ENCODE peak calls at places on chromosomes 13 and 19, in ten cellular contexts. C, P, W, F, I, X, D, S, A and B are unnamed samples.

GRCh38 chr13:114339779-114340534 is 25.7 kb downstream of the CHAMP1 start:
- DNase-seq in C (peak; percentile 69), P (no peak), W (no peak), F (peak; percentile 58), I (no peak), X (peak; percentile 63), D (peak; percentile 62), S (peak; percentile 51), A (no peak), B (peak; percentile 36)

GRCh38 chr13:114219406-114219805 is 15.3 kb upstream of the CDC16 start:
- DNase-seq in C (no peak), P (no peak), W (no peak), F (no peak), I (no peak), X (no peak), D (no peak), S (no peak), A (no peak), B (no peak)

GRCh38 chr19:35551091-35551810 is 5.8 kb downstream of the TMEM147 start:
- DNase-seq in C (no peak), P (no peak), W (no peak), F (no peak), I (no peak), X (no peak), D (peak; percentile 97), S (no peak), A (no peak), B (no peak)

GRCh38 chr13:22690756-22691155 is 490.0 kb upstream of the SGCG start:
- DNase-seq in C (no peak), P (no peak), W (no peak), F (no peak), I (no peak), X (no peak), D (no peak), S (no peak), A (no peak), B (no peak)

GRCh38 chr19:48135411-48135810 is 24.8 kb upstream of the PLA2G4C start:
- DNase-seq in C (no peak), P (no peak), W (no peak), F (no peak), I (no peak), X (peak; percentile 24), D (no peak), S (no peak), A (no peak), B (no peak)

GRCh38 chr19:50817941-50818858 is 5.4 kb downstream of the KLK1 start:
- DNase-seq in C (peak; percentile 71), P (peak; percentile 81), W (no peak), F (no peak), I (peak; percentile 19), X (no peak), D (peak; percentile 73), S (peak; percentile 48), A (no peak), B (no peak)

GRCh38 chr13:90232291-90232690 is 1115.2 kb upstream of the MIR17HG start:
- DNase-seq in C (no peak), P (no peak), W (no peak), F (no peak), I (no peak), X (no peak), D (no peak), S (no peak), A (no peak), B (no peak)

GRCh38 chr19:46217476-46217875 is 12.1 kb upstream of the IGFL1 start:
- DNase-seq in C (no peak), P (no peak), W (no peak), F (no peak), I (no peak), X (no peak), D (no peak), S (no peak), A (no peak), B (no peak)

GRCh38 chr19:4376245-4376990 is 23.9 kb downstream of the SH3GL1 start:
- DNase-seq in C (no peak), P (no peak), W (no peak), F (no peak), I (no peak), X (no peak), D (no peak), S (no peak), A (no peak), B (no peak)

GRCh38 chr19:4375164-4375619 is 25.2 kb downstream of the SH3GL1 start:
- DNase-seq in C (no peak), P (peak; percentile 44), W (no peak), F (no peak), I (no peak), X (no peak), D (peak; percentile 84), S (no peak), A (no peak), B (no peak)

GRCh38 chr19:4374451-4375163 is 25.7 kb downstream of the SH3GL1 start:
- DNase-seq in C (no peak), P (no peak), W (peak; percentile 37), F (no peak), I (peak; percentile 50), X (no peak), D (peak; percentile 74), S (peak; percentile 63), A (peak; percentile 74), B (no peak)

GRCh38 chr19:4376991-4377781 is 23.2 kb downstream of the SH3GL1 start:
- DNase-seq in C (no peak), P (no peak), W (no peak), F (no peak), I (no peak), X (no peak), D (no peak), S (no peak), A (no peak), B (no peak)

DNA sequence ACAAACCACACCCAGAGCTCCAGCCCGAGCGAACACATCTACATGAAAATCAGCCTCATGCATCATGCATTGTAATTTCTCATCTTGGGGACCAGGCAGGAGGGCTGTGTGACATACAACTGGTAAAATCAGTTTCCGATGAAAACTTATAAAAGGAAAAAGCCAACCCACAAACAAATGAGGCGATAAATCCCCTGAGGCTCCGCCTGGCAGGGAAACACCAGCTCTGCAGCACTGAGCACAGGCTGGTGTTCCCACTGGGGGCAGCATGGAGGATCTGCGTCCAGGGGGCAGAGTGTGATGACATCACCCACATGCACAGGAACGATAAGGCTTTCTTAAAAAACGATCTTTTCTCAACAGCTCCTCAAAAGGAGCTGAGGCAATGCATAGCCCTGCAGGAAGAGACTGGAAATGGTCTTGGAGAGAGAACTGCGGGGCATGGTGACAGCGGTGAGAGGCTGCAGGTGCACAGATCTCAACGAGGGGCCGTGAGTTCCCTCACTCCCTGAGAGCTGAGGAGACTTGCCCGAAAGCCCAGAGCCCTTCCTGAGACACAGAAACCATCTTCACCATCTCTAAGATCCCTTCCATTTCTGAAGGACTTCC is 24.6 kb downstream of the SH3GL1 start:
- DNase-seq in C (peak; percentile 72), P (no peak), W (no peak), F (no peak), I (no peak), X (no peak), D (no peak), S (no peak), A (no peak), B (no peak)
- H3K4me1 ChIP-seq in C (peaks cover 54% of the 10 kb centered on the region), P (peaks cover 31% of the 10 kb centered on the region), W (peaks cover 58% of the 10 kb centered on the region), F (peaks cover 69% of the 10 kb centered on the region), I (peaks cover 81% of the 10 kb centered on the region), X (no peaks in the 10 kb centered on the region), D (peaks cover 68% of the 10 kb centered on the region), S (peaks cover 82% of the 10 kb centered on the region), A (peaks cover 87% of the 10 kb centered on the region), B (peaks cover 68% of the 10 kb centered on the region)

GRCh38 chr13:54709546-54709945 is 1680.9 kb downstream of the OLFM4 start:
- DNase-seq in C (no peak), P (no peak), W (no peak), F (no peak), I (no peak), X (no peak), D (no peak), S (no peak), A (no peak), B (no peak)

GRCh38 chr13:54699831-54700230 is 1671.2 kb downstream of the OLFM4 start:
- DNase-seq in C (no peak), P (no peak), W (no peak), F (no peak), I (no peak), X (no peak), D (no peak), S (no peak), A (no peak), B (no peak)

GRCh38 chr13:54705738-54706137 is 1677.1 kb downstream of the OLFM4 start:
- DNase-seq in C (no peak), P (no peak), W (no peak), F (no peak), I (no peak), X (no peak), D (no peak), S (no peak), A (no peak), B (no peak)
- H3K9me3 ChIP-seq in C (no peaks in the 10 kb centered on the region), P (no peaks in the 10 kb centered on the region), W (no peaks in the 10 kb centered on the region), F (peaks cover 2% of the 10 kb centered on the region), I (no peaks in the 10 kb centered on the region), X (peaks cover 4% of the 10 kb centered on the region), D (no peaks in the 10 kb centered on the region), S (no peaks in the 10 kb centered on the region), A (no peaks in the 10 kb centered on the region), B (peaks cover 6% of the 10 kb centered on the region)

GRCh38 chr13:59487883-59488282 is 675.8 kb downstream of the DIAPH3 start:
- DNase-seq in C (no peak), P (no peak), W (no peak), F (no peak), I (no peak), X (no peak), D (no peak), S (no peak), A (no peak), B (no peak)

GRCh38 chr13:59493436-59493965 is 670.2 kb downstream of the DIAPH3 start:
- DNase-seq in C (no peak), P (no peak), W (no peak), F (no peak), I (no peak), X (no peak), D (no peak), S (no peak), A (no peak), B (no peak)

GRCh38 chr13:59488436-59488835 is 675.3 kb downstream of the DIAPH3 start:
- DNase-seq in C (no peak), P (no peak), W (no peak), F (no peak), I (no peak), X (no peak), D (no peak), S (no peak), A (no peak), B (no peak)

GRCh38 chr13:59492030-59492636 is 671.6 kb downstream of the DIAPH3 start:
- DNase-seq in C (no peak), P (no peak), W (no peak), F (no peak), I (no peak), X (no peak), D (no peak), S (no peak), A (no peak), B (no peak)

DNA sequence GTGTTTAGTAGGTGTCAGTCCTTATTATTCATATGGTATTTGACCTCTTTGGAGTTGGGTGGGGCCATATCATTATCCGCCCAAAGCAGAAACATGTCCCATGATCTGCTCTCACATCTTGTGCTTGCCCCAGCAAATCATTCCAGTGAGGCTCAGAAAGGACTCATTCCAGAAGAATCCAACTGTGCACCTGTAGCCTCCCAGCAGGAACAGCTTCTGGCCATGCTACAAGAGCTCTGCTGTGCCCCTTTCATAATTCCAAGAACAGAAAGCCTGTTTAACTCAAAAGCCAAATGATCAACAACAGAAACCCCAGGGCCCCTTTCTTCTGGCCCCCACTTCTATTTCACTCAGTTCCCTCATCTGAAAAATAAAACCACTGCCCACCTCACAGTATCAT is 673.1 kb downstream of the DIAPH3 start:
- DNase-seq in C (no peak), P (no peak), W (no peak), F (no peak), I (no peak), X (no peak), D (no peak), S (no peak), A (no peak), B (no peak)
- H3K4me1 ChIP-seq in C (no peaks in the 10 kb centered on the region), P (peaks cover 16% of the 10 kb centered on the region), W (no peaks in the 10 kb centered on the region), F (no peaks in the 10 kb centered on the region), I (peaks cover 10% of the 10 kb centered on the region), X (no peaks in the 10 kb centered on the region), D (peaks cover 12% of the 10 kb centered on the region), S (no peaks in the 10 kb centered on the region), A (no peaks in the 10 kb centered on the region), B (no peaks in the 10 kb centered on the region)

GRCh38 chr13:45225370-45225769 is 24.5 kb upstream of the KCTD4 start:
- DNase-seq in C (no peak), P (no peak), W (no peak), F (no peak), I (no peak), X (no peak), D (no peak), S (no peak), A (no peak), B (no peak)

GRCh38 chr13:45222919-45223318 is 22.1 kb upstream of the KCTD4 start:
- DNase-seq in C (no peak), P (no peak), W (no peak), F (no peak), I (no peak), X (no peak), D (no peak), S (no peak), A (no peak), B (no peak)

GRCh38 chr13:45224181-45224580 is 23.3 kb upstream of the KCTD4 start:
- DNase-seq in C (no peak), P (no peak), W (no peak), F (no peak), I (no peak), X (no peak), D (no peak), S (no peak), A (no peak), B (no peak)

GRCh38 chr13:45228002-45228401 is 27.2 kb upstream of the KCTD4 start:
- DNase-seq in C (no peak), P (no peak), W (no peak), F (no peak), I (no peak), X (no peak), D (no peak), S (no peak), A (no peak), B (no peak)

GRCh38 chr13:45226024-45226423 is 25.2 kb upstream of the KCTD4 start:
- DNase-seq in C (no peak), P (no peak), W (no peak), F (no peak), I (no peak), X (no peak), D (no peak), S (no peak), A (no peak), B (no peak)
- H3K9me3 ChIP-seq in C (no peaks in the 10 kb centered on the region), P (no peaks in the 10 kb centered on the region), W (no peaks in the 10 kb centered on the region), F (no peaks in the 10 kb centered on the region), I (no peaks in the 10 kb centered on the region), X (no peaks in the 10 kb centered on the region), D (no peaks in the 10 kb centered on the region), S (no peaks in the 10 kb centered on the region), A (no peaks in the 10 kb centered on the region), B (no peaks in the 10 kb centered on the region)